ENCODE peak calls at places on chromosomes 12 and 14, in eight cellular contexts. One of them, this sample, is unnamed.

GRCh38 chr14:94423465-94424056 is 29.0 kb downstream of the SERPINA11 start:
- DNase-seq in RWPE2: no peak
- DNase-seq in skeletal muscle cell: peak; percentile 15
- DNase-seq in fibroblast of lung: peak; percentile 55
- DNase-seq in upper lobe of right lung: peak; percentile 87
- DNase-seq in ovary: peak; percentile 67
- DNase-seq in AG04449: no peak
- DNase-seq in stomach: peak; percentile 76
- DNase-seq in this sample: peak; percentile 77

GRCh38 chr12:46332260-46332659 is 40.3 kb downstream of the SLC38A2 start:
- DNase-seq in RWPE2: no peak
- DNase-seq in skeletal muscle cell: peak; percentile 31
- DNase-seq in fibroblast of lung: peak; percentile 69
- DNase-seq in upper lobe of right lung: no peak
- DNase-seq in ovary: no peak
- DNase-seq in AG04449: peak; percentile 23
- DNase-seq in stomach: no peak
- DNase-seq in this sample: no peak

GRCh38 chr12:14841761-14842160 is 1.6 kb downstream of the ART4 start:
- DNase-seq in RWPE2: no peak
- DNase-seq in skeletal muscle cell: no peak
- DNase-seq in fibroblast of lung: peak; percentile 78
- DNase-seq in upper lobe of right lung: no peak
- DNase-seq in ovary: no peak
- DNase-seq in AG04449: no peak
- DNase-seq in stomach: no peak
- DNase-seq in this sample: no peak

GRCh38 chr14:75646762-75647161 is 13.9 kb downstream of the ERG28 start:
- DNase-seq in RWPE2: no peak
- DNase-seq in skeletal muscle cell: no peak
- DNase-seq in fibroblast of lung: no peak
- DNase-seq in upper lobe of right lung: no peak
- DNase-seq in ovary: no peak
- DNase-seq in AG04449: no peak
- DNase-seq in stomach: no peak
- DNase-seq in this sample: no peak

GRCh38 chr12:88577537-88577936 is 2.7 kb downstream of the KITLG start:
- DNase-seq in RWPE2: no peak
- DNase-seq in skeletal muscle cell: no peak
- DNase-seq in fibroblast of lung: peak; percentile 66
- DNase-seq in upper lobe of right lung: no peak
- DNase-seq in ovary: no peak
- DNase-seq in AG04449: no peak
- DNase-seq in stomach: no peak
- DNase-seq in this sample: peak; percentile 25

GRCh38 chr12:131808744-131809371 is 19.3 kb upstream of the MMP17 start:
- DNase-seq in RWPE2: no peak
- DNase-seq in skeletal muscle cell: no peak
- DNase-seq in fibroblast of lung: no peak
- DNase-seq in upper lobe of right lung: no peak
- DNase-seq in ovary: no peak
- DNase-seq in AG04449: no peak
- DNase-seq in stomach: no peak
- DNase-seq in this sample: peak; percentile 13

GRCh38 chr14:104185916-104186495 is 47.6 kb downstream of the KIF26A start:
- DNase-seq in RWPE2: no peak
- DNase-seq in skeletal muscle cell: no peak
- DNase-seq in fibroblast of lung: no peak
- DNase-seq in upper lobe of right lung: no peak
- DNase-seq in ovary: no peak
- DNase-seq in AG04449: no peak
- DNase-seq in stomach: no peak
- DNase-seq in this sample: no peak

GRCh38 chr12:109131522-109132050 is 15.2 kb downstream of the ACACB start:
- DNase-seq in RWPE2: no peak
- DNase-seq in skeletal muscle cell: no peak
- DNase-seq in fibroblast of lung: no peak
- DNase-seq in upper lobe of right lung: no peak
- DNase-seq in ovary: no peak
- DNase-seq in AG04449: no peak
- DNase-seq in stomach: no peak
- DNase-seq in this sample: no peak

GRCh38 chr14:71431169-71431525 is 501.1 kb upstream of the RGS6 start:
- DNase-seq in RWPE2: no peak
- DNase-seq in skeletal muscle cell: no peak
- DNase-seq in fibroblast of lung: no peak
- DNase-seq in upper lobe of right lung: no peak
- DNase-seq in ovary: no peak
- DNase-seq in AG04449: no peak
- DNase-seq in stomach: no peak
- DNase-seq in this sample: no peak

DNA sequence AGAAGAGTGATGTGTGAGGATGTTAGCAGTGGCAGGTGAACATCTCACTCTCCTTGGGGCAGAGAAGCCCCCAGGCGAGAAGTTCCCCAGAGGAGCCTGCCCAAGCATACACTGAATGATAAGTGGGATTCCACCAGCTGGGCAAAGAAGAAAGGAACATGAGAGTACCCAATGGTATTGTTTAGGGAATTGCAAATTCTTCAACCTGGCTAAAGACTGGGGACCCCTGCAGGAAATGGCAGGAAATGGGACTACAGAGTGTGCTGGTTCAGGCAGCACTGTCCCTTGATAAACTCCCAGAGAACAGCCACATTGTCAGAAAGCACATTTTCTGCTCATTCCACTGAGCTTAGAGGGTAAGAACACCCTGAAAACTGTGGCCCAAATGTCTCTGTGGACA is 121.3 kb downstream of the RPS29 start:
- DNase-seq in RWPE2: no peak
- DNase-seq in skeletal muscle cell: no peak
- DNase-seq in fibroblast of lung: no peak
- DNase-seq in upper lobe of right lung: no peak
- DNase-seq in ovary: no peak
- DNase-seq in AG04449: no peak
- DNase-seq in stomach: no peak
- DNase-seq in this sample: no peak
- H3K4me3 ChIP-seq in RWPE2: no peak overlapping the region
- H3K4me3 ChIP-seq in skeletal muscle cell: no peak overlapping the region
- H3K4me3 ChIP-seq in fibroblast of lung: no peak overlapping the region
- H3K4me3 ChIP-seq in upper lobe of right lung: no peak overlapping the region
- H3K4me3 ChIP-seq in ovary: no peak overlapping the region
- H3K4me3 ChIP-seq in AG04449: no peak overlapping the region
- H3K4me3 ChIP-seq in stomach: no peak overlapping the region
- H3K4me3 ChIP-seq in this sample: no peak overlapping the region

GRCh38 chr14:64540208-64541202 is at the start of gene HSPA2:
- DNase-seq in RWPE2: peak; percentile 100
- DNase-seq in skeletal muscle cell: peak; percentile 99
- DNase-seq in fibroblast of lung: peak; percentile 100
- DNase-seq in upper lobe of right lung: peak; percentile 100
- DNase-seq in ovary: peak; percentile 100
- DNase-seq in AG04449: peak; percentile 98
- DNase-seq in stomach: peak; percentile 99
- DNase-seq in this sample: peak; percentile 99

GRCh38 chr14:64541971-64542838 is 1.7 kb downstream of the HSPA2 start:
- DNase-seq in RWPE2: no peak
- DNase-seq in skeletal muscle cell: no peak
- DNase-seq in fibroblast of lung: no peak
- DNase-seq in upper lobe of right lung: no peak
- DNase-seq in ovary: no peak
- DNase-seq in AG04449: no peak
- DNase-seq in stomach: no peak
- DNase-seq in this sample: no peak

GRCh38 chr14:64536488-64537245 is 3.9 kb upstream of the HSPA2 start:
- DNase-seq in RWPE2: no peak
- DNase-seq in skeletal muscle cell: no peak
- DNase-seq in fibroblast of lung: peak; percentile 80
- DNase-seq in upper lobe of right lung: no peak
- DNase-seq in ovary: no peak
- DNase-seq in AG04449: peak; percentile 45
- DNase-seq in stomach: no peak
- DNase-seq in this sample: no peak

GRCh38 chr14:64541261-64541970 is 875 bp downstream of the HSPA2 start:
- DNase-seq in RWPE2: peak; percentile 76
- DNase-seq in skeletal muscle cell: no peak
- DNase-seq in fibroblast of lung: peak; percentile 18
- DNase-seq in upper lobe of right lung: no peak
- DNase-seq in ovary: peak; percentile 60
- DNase-seq in AG04449: no peak
- DNase-seq in stomach: no peak
- DNase-seq in this sample: no peak

GRCh38 chr14:64539186-64539552 is 1.4 kb upstream of the HSPA2 start:
- DNase-seq in RWPE2: no peak
- DNase-seq in skeletal muscle cell: no peak
- DNase-seq in fibroblast of lung: peak; percentile 45
- DNase-seq in upper lobe of right lung: no peak
- DNase-seq in ovary: no peak
- DNase-seq in AG04449: no peak
- DNase-seq in stomach: no peak
- DNase-seq in this sample: no peak
- H3K4me3 ChIP-seq in RWPE2: peak overlapping the region; percentile 36
- H3K4me3 ChIP-seq in skeletal muscle cell: peak overlapping the region; percentile 59
- H3K4me3 ChIP-seq in fibroblast of lung: peak overlapping the region; percentile 68
- H3K4me3 ChIP-seq in upper lobe of right lung: peak overlapping the region; percentile 79
- H3K4me3 ChIP-seq in ovary: peak overlapping the region; percentile 65
- H3K4me3 ChIP-seq in AG04449: peak overlapping the region; percentile 57
- H3K4me3 ChIP-seq in stomach: peak overlapping the region; percentile 57
- H3K4me3 ChIP-seq in this sample: peak overlapping the region; percentile 61

GRCh38 chr14:50040401-50040775 is 76.0 kb downstream of the VCPKMT start:
- DNase-seq in RWPE2: no peak
- DNase-seq in skeletal muscle cell: no peak
- DNase-seq in fibroblast of lung: peak; percentile 86
- DNase-seq in upper lobe of right lung: no peak
- DNase-seq in ovary: no peak
- DNase-seq in AG04449: no peak
- DNase-seq in stomach: peak; percentile 29
- DNase-seq in this sample: peak; percentile 87
- H3K4me3 ChIP-seq in RWPE2: no peak overlapping the region
- H3K4me3 ChIP-seq in skeletal muscle cell: no peak overlapping the region
- H3K4me3 ChIP-seq in fibroblast of lung: no peak overlapping the region
- H3K4me3 ChIP-seq in upper lobe of right lung: no peak overlapping the region
- H3K4me3 ChIP-seq in ovary: no peak overlapping the region
- H3K4me3 ChIP-seq in AG04449: no peak overlapping the region
- H3K4me3 ChIP-seq in stomach: no peak overlapping the region
- H3K4me3 ChIP-seq in this sample: no peak overlapping the region

GRCh38 chr12:62192486-62193250 is 67.5 kb upstream of the USP15 start:
- DNase-seq in RWPE2: no peak
- DNase-seq in skeletal muscle cell: peak; percentile 54
- DNase-seq in fibroblast of lung: peak; percentile 74
- DNase-seq in upper lobe of right lung: peak; percentile 65
- DNase-seq in ovary: peak; percentile 63
- DNase-seq in AG04449: peak; percentile 26
- DNase-seq in stomach: peak; percentile 35
- DNase-seq in this sample: peak; percentile 45

GRCh38 chr12:62190081-62190480 is 70.1 kb upstream of the USP15 start:
- DNase-seq in RWPE2: no peak
- DNase-seq in skeletal muscle cell: no peak
- DNase-seq in fibroblast of lung: no peak
- DNase-seq in upper lobe of right lung: no peak
- DNase-seq in ovary: no peak
- DNase-seq in AG04449: no peak
- DNase-seq in stomach: no peak
- DNase-seq in this sample: no peak

GRCh38 chr12:62194031-62194430 is 66.2 kb upstream of the USP15 start:
- DNase-seq in RWPE2: no peak
- DNase-seq in skeletal muscle cell: no peak
- DNase-seq in fibroblast of lung: no peak
- DNase-seq in upper lobe of right lung: no peak
- DNase-seq in ovary: no peak
- DNase-seq in AG04449: no peak
- DNase-seq in stomach: no peak
- DNase-seq in this sample: no peak

GRCh38 chr12:62191747-62192485 is 68.3 kb upstream of the USP15 start:
- DNase-seq in RWPE2: peak; percentile 37
- DNase-seq in skeletal muscle cell: peak; percentile 11
- DNase-seq in fibroblast of lung: peak; percentile 43
- DNase-seq in upper lobe of right lung: peak; percentile 63
- DNase-seq in ovary: peak; percentile 45
- DNase-seq in AG04449: no peak
- DNase-seq in stomach: no peak
- DNase-seq in this sample: no peak

DNA sequence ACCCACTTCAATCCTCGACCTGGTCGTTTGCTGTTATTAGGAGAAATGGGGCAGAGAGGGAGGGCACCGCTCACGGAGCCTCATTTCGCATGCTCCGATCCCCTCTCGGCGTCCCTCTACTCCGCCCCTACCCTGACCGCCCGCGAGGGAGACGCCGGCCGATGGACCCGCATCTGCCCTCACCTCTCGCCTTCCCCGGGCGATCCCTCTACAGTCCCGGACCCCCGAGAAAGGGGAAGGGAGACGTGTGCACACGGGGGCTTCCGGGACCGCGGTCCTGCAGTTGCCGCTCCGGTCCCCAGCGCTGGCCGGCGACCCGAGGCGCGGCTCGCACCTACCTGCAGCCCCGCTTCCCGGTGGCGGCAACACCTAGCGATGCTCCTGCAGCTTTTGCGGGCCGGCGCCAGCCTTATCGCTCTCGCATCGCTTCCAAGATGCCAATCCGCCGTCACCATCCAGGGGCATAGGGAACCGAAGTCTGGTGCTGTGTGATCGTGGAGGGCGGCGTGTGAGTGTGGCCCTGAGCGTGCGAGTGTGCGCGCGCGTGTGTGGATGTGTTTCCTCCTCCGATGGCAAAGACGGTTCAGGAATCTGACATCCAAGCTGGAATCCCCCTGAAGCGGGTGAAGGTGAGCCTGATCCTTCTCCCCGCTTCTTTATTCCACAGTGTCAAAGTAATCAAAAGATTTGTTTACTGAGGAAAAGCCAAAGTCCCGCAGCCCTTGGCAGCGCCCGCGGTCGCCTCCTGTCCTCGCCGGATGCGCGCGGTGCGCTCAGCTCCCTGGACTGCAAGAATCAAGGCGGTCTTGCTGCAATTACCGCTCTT is 69.1 kb upstream of the USP15 start:
- DNase-seq in RWPE2: peak; percentile 58
- DNase-seq in skeletal muscle cell: no peak
- DNase-seq in fibroblast of lung: no peak
- DNase-seq in upper lobe of right lung: peak; percentile 62
- DNase-seq in ovary: peak; percentile 46
- DNase-seq in AG04449: no peak
- DNase-seq in stomach: no peak
- DNase-seq in this sample: no peak
- H3K4me3 ChIP-seq in RWPE2: no peak overlapping the region
- H3K4me3 ChIP-seq in skeletal muscle cell: peak overlapping the region; percentile 42
- H3K4me3 ChIP-seq in fibroblast of lung: peak overlapping the region; percentile 58
- H3K4me3 ChIP-seq in upper lobe of right lung: peak overlapping the region; percentile 29
- H3K4me3 ChIP-seq in ovary: peak overlapping the region; percentile 37
- H3K4me3 ChIP-seq in AG04449: peak overlapping the region; percentile 47
- H3K4me3 ChIP-seq in stomach: peak overlapping the region; percentile 48
- H3K4me3 ChIP-seq in this sample: no peak overlapping the region

This sample was measured in small intestine.